ENCODE peak calls at places on chromosomes 1 and 21, in nine cellular contexts. S is AG09309, Z is upper lobe of right lung, N is esophagus squamous epithelium, E is left lung, H is brain microvascular endothelial cell, F is GM23338, A is lung, J is GM13977. L is an unnamed sample.

GRCh38 chr1:116128669-116129068 is 17.5 kb downstream of the MAB21L3 start:
- DNase-seq in J (no peak), A (no peak), F (no peak), N (no peak), E (no peak), H (no peak), Z (no peak), S (no peak), L (no peak)

GRCh38 chr1:154961207-154961496 is 430 bp downstream of the PYGO2 start:
- DNase-seq in H (no peak), F (no peak), Z (no peak), S (no peak), E (no peak), N (no peak), J (no peak), A (peak), L (no peak)

GRCh38 chr1:30750751-30751291 is 6.8 kb downstream of the LAPTM5 start:
- DNase-seq in H (no peak), E (no peak), F (no peak), J (no peak), A (no peak), Z (no peak), N (no peak), S (no peak), L (no peak)

GRCh38 chr1:28115267-28115666 is 26.9 kb upstream of the EYA3 start:
- DNase-seq in N (no peak), Z (no peak), J (no peak), A (peak), F (no peak), E (peak), S (no peak), H (no peak), L (no peak)

GRCh38 chr1:230270185-230270939 is 155.8 kb downstream of the PGBD5 start:
- DNase-seq in H (peak), F (no peak), Z (no peak), S (no peak), E (peak), N (no peak), J (peak), A (no peak), L (no peak)

GRCh38 chr1:9655127-9655723 is 3.7 kb downstream of the PIK3CD start:
- DNase-seq in E (no peak), A (no peak), S (no peak), Z (no peak), F (no peak), H (no peak), J (peak), N (no peak), L (no peak)

GRCh38 chr1:88685239-88685604 is 1.1 kb downstream of the PKN2 start:
- DNase-seq in S (no peak), E (no peak), Z (no peak), H (no peak), J (no peak), F (no peak), N (no peak), A (no peak), L (no peak)

GRCh38 chr1:232508161-232508661 is 121.7 kb downstream of the SIPA1L2 start:
- DNase-seq in F (peak), Z (no peak), J (no peak), H (no peak), N (no peak), S (no peak), E (no peak), A (no peak), L (no peak)

GRCh38 chr21:33126569-33126968 is 56.6 kb downstream of the OLIG1 start:
- DNase-seq in N (no peak), A (no peak), E (no peak), S (no peak), J (no peak), F (no peak), Z (no peak), H (no peak), L (no peak)

GRCh38 chr1:9182784-9183257 is 51.8 kb upstream of the H6PD start:
- DNase-seq in A (no peak), J (peak), S (no peak), F (peak), H (no peak), Z (no peak), N (no peak), E (no peak), L (no peak)

GRCh38 chr1:206469933-206470691 is at the start of gene IKBKE:
- DNase-seq in F (peak), Z (peak), J (peak), A (peak), S (peak), E (peak), H (peak), N (no peak), L (no peak)

GRCh38 chr1:64135501-64136245 is 67.8 kb upstream of the UBE2U start:
- DNase-seq in J (no peak), H (no peak), Z (no peak), E (no peak), F (no peak), N (no peak), S (no peak), A (no peak), L (no peak)

GRCh38 chr1:36323636-36324321 is at the start of gene EVA1B:
- DNase-seq in F (peak), N (no peak), S (peak), E (peak), A (peak), J (peak), H (peak), Z (peak), L (peak)

GRCh38 chr1:228099331-228099732 is 3.8 kb downstream of the C1orf35 start:
- DNase-seq in S (no peak), H (no peak), N (no peak), A (no peak), Z (no peak), F (no peak), J (peak), E (no peak), L (no peak)

GRCh38 chr21:42389449-42389835 is 6.4 kb downstream of the TMPRSS3 start:
- DNase-seq in S (no peak), E (no peak), N (no peak), F (peak), H (no peak), J (no peak), A (peak), Z (peak), L (no peak)

GRCh38 chr1:207027221-207027777 is 5.3 kb downstream of the C1orf116 start:
- DNase-seq in A (no peak), S (no peak), N (no peak), F (no peak), Z (peak), E (peak), H (peak), J (no peak), L (no peak)

GRCh38 chr1:81974222-81974841 is 173.6 kb downstream of the ADGRL2 start:
- DNase-seq in N (no peak), J (no peak), F (no peak), S (no peak), H (no peak), E (no peak), A (no peak), Z (no peak), L (no peak)

GRCh38 chr1:228396770-228397453 is 9.7 kb downstream of the TRIM11 start:
- DNase-seq in A (no peak), F (no peak), E (peak), S (no peak), J (no peak), Z (peak), H (no peak), N (no peak), L (no peak)

GRCh38 chr1:185317886-185318310 is 855 bp upstream of the IVNS1ABP start:
- DNase-seq in E (peak), N (peak), A (peak), H (no peak), J (peak), Z (no peak), S (no peak), F (peak), L (no peak)

GRCh38 chr1:162700131-162700530 is 67.9 kb downstream of the DDR2 start:
- DNase-seq in H (no peak), N (no peak), E (no peak), Z (no peak), A (no peak), J (no peak), F (no peak), S (no peak), L (no peak)

GRCh38 chr1:225768662-225769426 is 8.8 kb upstream of the SRP9 start:
- DNase-seq in F (no peak), Z (no peak), H (no peak), A (no peak), E (no peak), S (no peak), J (no peak), N (no peak), L (no peak)

GRCh38 chr1:234727018-234727757 is 117.2 kb upstream of the IRF2BP2 start:
- DNase-seq in E (no peak), N (no peak), S (no peak), H (peak), Z (no peak), F (peak), J (peak), A (no peak), L (no peak)

GRCh38 chr21:15094706-15095105 is 29.9 kb upstream of the NRIP1 start:
- DNase-seq in F (no peak), S (no peak), E (no peak), A (no peak), H (no peak), Z (no peak), N (no peak), J (no peak), L (no peak)

GRCh38 chr1:6410248-6410893 is 9.3 kb downstream of the HES2 start:
- DNase-seq in F (no peak), S (no peak), A (no peak), E (no peak), Z (no peak), J (no peak), H (no peak), N (no peak), L (no peak)

DNA sequence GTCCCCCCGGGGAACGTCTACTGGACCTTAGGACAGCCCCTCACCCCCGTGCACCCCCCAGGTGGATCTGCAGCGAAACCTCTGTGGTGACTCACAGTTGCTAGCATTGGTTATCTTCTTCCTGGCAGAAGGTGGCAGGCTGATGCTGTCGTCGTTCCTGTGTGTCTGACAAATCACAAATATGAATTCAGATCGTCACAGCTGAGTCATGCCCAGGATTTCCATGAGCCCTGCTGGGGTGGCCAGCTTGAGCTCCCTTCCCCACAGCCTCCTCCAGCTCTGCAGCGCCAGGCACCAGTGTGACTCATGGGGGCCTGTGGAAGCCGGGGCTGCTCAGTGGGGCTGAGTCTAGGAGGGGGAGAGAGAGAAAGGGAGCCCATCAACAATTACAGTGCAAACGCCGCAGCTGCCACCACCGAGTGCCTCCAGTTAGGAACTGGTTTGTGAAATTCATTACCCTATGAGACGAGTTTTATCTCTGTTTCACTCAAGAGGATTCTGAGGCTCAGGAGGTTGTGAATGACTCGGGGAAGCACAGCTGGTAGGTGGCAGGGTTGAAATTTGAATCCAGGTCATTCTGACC is 197.9 kb downstream of the DYRK1A start:
- DNase-seq in Z (peak), F (peak), N (peak), S (peak), A (peak), E (peak), J (peak), H (peak), L (no peak)
- TF ChIP-seq CTCF in Z (no peak), F (no peak), N (no peak), S (peak), A (peak), E (no peak), J (peak), H (peak), L (no peak)

GRCh38 chr1:215517441-215517891 is 49.6 kb upstream of the KCTD3 start:
- DNase-seq in H (peak), F (peak), Z (no peak), E (no peak), N (no peak), S (peak), J (no peak), A (no peak), L (no peak)
- TF ChIP-seq CTCF in H (peak), F (peak), Z (no peak), E (no peak), N (peak), S (peak), J (no peak), A (no peak), L (peak)

GRCh38 chr1:161378014-161378413 is 10.3 kb upstream of the CFAP126 start:
- DNase-seq in S (no peak), E (no peak), J (no peak), F (no peak), N (no peak), A (no peak), Z (no peak), H (no peak), L (no peak)

GRCh38 chr1:161379071-161379470 is 11.4 kb upstream of the CFAP126 start:
- DNase-seq in E (no peak), H (no peak), Z (no peak), S (no peak), N (no peak), A (peak), F (peak), J (no peak), L (no peak)

GRCh38 chr1:161373442-161373841 is 5.8 kb upstream of the CFAP126 start:
- DNase-seq in J (no peak), Z (no peak), N (no peak), H (no peak), S (no peak), F (no peak), E (no peak), A (no peak), L (no peak)

GRCh38 chr1:161374373-161374772 is 6.7 kb upstream of the CFAP126 start:
- DNase-seq in A (no peak), H (peak), S (no peak), N (no peak), E (no peak), Z (no peak), F (peak), J (no peak), L (no peak)
- TF ChIP-seq CTCF in A (no peak), H (peak), S (peak), N (peak), E (no peak), Z (peak), F (peak), J (peak), L (peak)

GRCh38 chr1:11738783-11739182 is 2.8 kb downstream of the AGTRAP start:
- DNase-seq in H (no peak), J (no peak), N (no peak), E (no peak), Z (no peak), A (no peak), F (no peak), S (no peak), L (no peak)

GRCh38 chr1:11738096-11738495 is 2.2 kb downstream of the AGTRAP start:
- DNase-seq in S (no peak), J (no peak), A (no peak), H (no peak), N (no peak), E (no peak), F (no peak), Z (no peak), L (no peak)

GRCh38 chr1:11736746-11737639 is 1.1 kb downstream of the AGTRAP start:
- DNase-seq in E (peak), Z (peak), H (peak), N (no peak), S (peak), J (peak), F (peak), A (peak), L (no peak)

GRCh38 chr1:11735531-11735853 is 444 bp upstream of the AGTRAP start:
- DNase-seq in A (no peak), Z (no peak), N (no peak), F (no peak), S (no peak), J (no peak), E (no peak), H (no peak), L (no peak)

GRCh38 chr1:11735854-11736745 is at the start of gene AGTRAP:
- DNase-seq in H (peak), N (peak), F (peak), E (peak), A (peak), Z (peak), J (peak), S (peak), L (peak)
- TF ChIP-seq CTCF in H (peak), N (no peak), F (no peak), E (no peak), A (no peak), Z (peak), J (no peak), S (peak), L (peak)

GRCh38 chr1:4169991-4170390 is 269.9 kb upstream of the C1orf174 start:
- DNase-seq in N (no peak), H (no peak), Z (no peak), S (no peak), E (no peak), A (no peak), F (no peak), J (no peak), L (no peak)
- TF ChIP-seq CTCF in N (no peak), H (no peak), Z (no peak), S (no peak), E (no peak), A (no peak), F (no peak), J (no peak), L (no peak)

GRCh38 chr1:246567258-246568235 is 1.3 kb downstream of the CNST start:
- DNase-seq in Z (no peak), N (no peak), H (peak), J (no peak), A (no peak), F (peak), S (peak), E (no peak), L (no peak)

GRCh38 chr1:246564839-246565750 is 966 bp downstream of the TFB2M start:
- DNase-seq in J (no peak), F (no peak), S (no peak), N (no peak), H (no peak), A (no peak), Z (no peak), E (no peak), L (no peak)

GRCh38 chr1:246566128-246566807 is at the start of the genes CNST and TFB2M:
- DNase-seq in E (peak), N (peak), F (peak), Z (peak), A (peak), H (peak), S (peak), J (peak), L (peak)

GRCh38 chr1:246565751-246566127 is 322 bp downstream of the TFB2M start:
- DNase-seq in S (no peak), N (no peak), H (no peak), E (no peak), A (no peak), F (peak), J (no peak), Z (no peak), L (no peak)

GRCh38 chr1:246566808-246567154 is 525 bp downstream of the CNST start:
- DNase-seq in J (peak), A (no peak), F (no peak), S (no peak), H (no peak), Z (no peak), N (no peak), E (no peak), L (no peak)
- TF ChIP-seq CTCF in J (peak), A (no peak), F (no peak), S (no peak), H (no peak), Z (no peak), N (no peak), E (no peak), L (no peak)

DNA sequence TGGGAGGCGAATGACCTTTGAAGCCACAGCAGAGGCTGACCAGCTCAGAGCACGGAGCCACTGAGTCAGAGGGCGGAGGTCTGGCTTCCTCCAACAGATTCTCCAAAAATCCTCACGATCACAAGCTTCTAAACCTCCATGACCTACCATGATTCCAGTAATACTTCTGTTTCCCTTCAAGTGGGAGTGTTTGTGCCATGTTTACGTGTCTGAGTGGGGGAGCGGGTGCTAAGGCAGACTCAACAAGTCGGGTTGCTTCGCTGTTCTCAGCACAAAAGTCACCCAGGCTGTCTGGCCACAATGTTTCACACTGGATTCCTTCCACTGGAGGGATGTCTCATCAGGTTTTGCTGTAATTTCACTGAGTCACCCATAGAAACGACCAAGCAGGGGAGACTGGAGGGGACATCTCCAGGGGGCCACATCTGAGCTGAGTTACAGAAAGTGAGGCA is 86.2 kb downstream of the SLC66A1 start:
- DNase-seq in A (peak), F (no peak), H (peak), J (no peak), S (peak), Z (no peak), N (no peak), E (peak), L (no peak)
- TF ChIP-seq CTCF in A (no peak), F (no peak), H (peak), J (no peak), S (peak), Z (peak), N (peak), E (peak), L (no peak)

GRCh38 chr1:110209715-110210603 is at the start of gene KCNC4:
- DNase-seq in A (peak), E (peak), N (peak), S (peak), J (peak), H (peak), Z (peak), F (peak), L (peak)
- TF ChIP-seq CTCF in A (no peak), E (no peak), N (peak), S (no peak), J (no peak), H (no peak), Z (no peak), F (no peak), L (peak)

GRCh38 chr1:156766288-156767100 is 841 bp upstream of the PRCC start:
- DNase-seq in S (no peak), J (no peak), H (no peak), N (no peak), Z (no peak), F (peak), E (peak), A (no peak), L (no peak)
- TF ChIP-seq CTCF in S (no peak), J (no peak), H (no peak), N (no peak), Z (no peak), F (no peak), E (no peak), A (no peak), L (no peak)